ENCODE peak calls at places on chromosome 21, in eight cellular contexts. W is A549, T is transverse colon, A is esophagus muscularis mucosa, H is SK-N-SH, Y is suprapubic skin, E is stomach, G is sigmoid colon. D is an unnamed sample.

GRCh38 chr21:46057710-46058241 is 40.1 kb upstream of the COL6A2 start:
- DNase-seq in W (no peak), T (no peak), A (no peak), H (no peak), Y (no peak), E (peak; percentile 20), G (peak; percentile 70), D (no peak)

GRCh38 chr21:46320331-46320801 is 3.3 kb downstream of the C21orf58 start:
- DNase-seq in W (no peak), T (no peak), A (no peak), H (no peak), Y (no peak), E (no peak), G (no peak), D (no peak)

GRCh38 chr21:14863745-14864210 is 201.0 kb downstream of the NRIP1 start:
- DNase-seq in W (no peak), T (no peak), A (no peak), H (no peak), Y (no peak), E (no peak), G (no peak), D (no peak)

GRCh38 chr21:45299026-45299863 is 11.6 kb upstream of the POFUT2 start:
- DNase-seq in W (no peak), T (no peak), A (no peak), H (no peak), Y (peak; percentile 45), E (no peak), G (peak; percentile 63), D (peak; percentile 69)

GRCh38 chr21:10430007-10430406 is 91.4 kb upstream of the TPTE start:
- DNase-seq in W (no peak), T (no peak), A (peak; percentile 93), H (peak; percentile 4), Y (no peak), E (no peak), G (no peak), D (no peak)

GRCh38 chr21:44670642-44671432 is 4.1 kb upstream of the KRTAP12-2 start:
- DNase-seq in W (no peak), T (no peak), A (no peak), H (no peak), Y (no peak), E (no peak), G (no peak), D (no peak)

GRCh38 chr21:32182449-32182848 is 96.4 kb downstream of the MIS18A start:
- DNase-seq in W (no peak), T (no peak), A (peak; percentile 84), H (no peak), Y (no peak), E (no peak), G (no peak), D (no peak)

GRCh38 chr21:42423197-42423675 is 19.5 kb downstream of the UBASH3A start:
- DNase-seq in W (no peak), T (peak; percentile 30), A (no peak), H (no peak), Y (no peak), E (no peak), G (no peak), D (no peak)

GRCh38 chr21:42038826-42039425 is 28.8 kb upstream of the ZBTB21 start:
- DNase-seq in W (no peak), T (no peak), A (no peak), H (no peak), Y (no peak), E (no peak), G (no peak), D (no peak)

GRCh38 chr21:37061926-37062591 is 10.8 kb downstream of the PIGP start:
- DNase-seq in W (no peak), T (no peak), A (no peak), H (no peak), Y (no peak), E (no peak), G (no peak), D (no peak)

GRCh38 chr21:39313042-39313456 is 383 bp downstream of the BRWD1 start:
- DNase-seq in W (peak; percentile 10), T (peak; percentile 44), A (no peak), H (peak; percentile 58), Y (no peak), E (peak; percentile 35), G (peak; percentile 70), D (peak; percentile 91)

GRCh38 chr21:44582980-44583799 is 2.8 kb upstream of the KRTAP10-5 start:
- DNase-seq in W (no peak), T (no peak), A (peak; percentile 80), H (no peak), Y (peak; percentile 76), E (no peak), G (no peak), D (no peak)

GRCh38 chr21:46150491-46151121 is 4.8 kb downstream of the FTCD start:
- DNase-seq in W (no peak), T (peak; percentile 6), A (no peak), H (no peak), Y (peak; percentile 70), E (no peak), G (peak; percentile 59), D (peak; percentile 62)

GRCh38 chr21:45639206-45640000 is 4.1 kb upstream of the PCBP3 start:
- DNase-seq in W (no peak), T (no peak), A (no peak), H (peak; percentile 78), Y (no peak), E (no peak), G (no peak), D (no peak)

GRCh38 chr21:14991957-14992356 is 72.8 kb downstream of the NRIP1 start:
- DNase-seq in W (no peak), T (no peak), A (no peak), H (no peak), Y (no peak), E (no peak), G (no peak), D (peak; percentile 26)

GRCh38 chr21:17901458-17902092 is 82.4 kb upstream of the C21orf91 start:
- DNase-seq in W (no peak), T (no peak), A (no peak), H (no peak), Y (no peak), E (no peak), G (no peak), D (no peak)

GRCh38 chr21:46018615-46019014 is 37.0 kb downstream of the COL6A1 start:
- DNase-seq in W (no peak), T (no peak), A (no peak), H (no peak), Y (no peak), E (no peak), G (no peak), D (no peak)

DNA sequence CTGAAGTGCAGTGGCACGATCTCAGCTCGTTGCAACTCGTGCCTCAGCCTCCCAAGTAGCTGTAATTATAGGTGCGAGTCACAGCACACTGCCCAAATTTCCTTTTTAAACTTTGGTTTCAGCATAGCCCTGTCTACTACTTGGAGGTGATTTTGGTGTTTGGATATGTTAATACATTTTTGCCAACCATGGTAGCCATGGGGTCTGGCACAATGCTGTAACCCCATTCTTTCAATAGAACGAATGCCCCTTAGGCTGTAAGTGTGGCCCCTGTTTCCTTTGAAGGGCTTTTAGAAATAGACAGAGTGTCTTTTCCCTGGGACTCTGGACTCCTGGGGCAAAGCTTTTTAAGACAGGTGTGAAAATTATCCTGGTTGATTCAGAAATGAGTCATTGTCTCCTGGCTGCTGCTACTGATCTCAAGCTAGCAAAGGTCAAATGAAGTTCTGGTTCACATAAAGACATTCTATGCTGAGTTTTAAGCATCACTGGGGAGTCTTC is 141.1 kb upstream of the RUNX1 start:
- DNase-seq in W (no peak), T (no peak), A (no peak), H (no peak), Y (no peak), E (no peak), G (no peak), D (no peak)
- TF ChIP-seq EP300 in W (no peak), T (no peak), A (no peak), H (no peak), Y (no peak), E (no peak), G (no peak), D (no peak)

GRCh38 chr21:34132202-34132601 is 58.8 kb downstream of the MRPS6 start:
- DNase-seq in W (no peak), T (no peak), A (peak; percentile 77), H (no peak), Y (no peak), E (no peak), G (no peak), D (no peak)

GRCh38 chr21:34133392-34133791 is 60.0 kb downstream of the MRPS6 start:
- DNase-seq in W (no peak), T (no peak), A (peak; percentile 55), H (no peak), Y (no peak), E (no peak), G (no peak), D (no peak)

GRCh38 chr21:34135330-34135729 is 62.0 kb downstream of the MRPS6 start:
- DNase-seq in W (no peak), T (no peak), A (peak; percentile 29), H (no peak), Y (no peak), E (no peak), G (no peak), D (no peak)

GRCh38 chr21:34132905-34133304 is 59.5 kb downstream of the MRPS6 start:
- DNase-seq in W (no peak), T (no peak), A (peak; percentile 26), H (no peak), Y (no peak), E (no peak), G (no peak), D (no peak)

DNA sequence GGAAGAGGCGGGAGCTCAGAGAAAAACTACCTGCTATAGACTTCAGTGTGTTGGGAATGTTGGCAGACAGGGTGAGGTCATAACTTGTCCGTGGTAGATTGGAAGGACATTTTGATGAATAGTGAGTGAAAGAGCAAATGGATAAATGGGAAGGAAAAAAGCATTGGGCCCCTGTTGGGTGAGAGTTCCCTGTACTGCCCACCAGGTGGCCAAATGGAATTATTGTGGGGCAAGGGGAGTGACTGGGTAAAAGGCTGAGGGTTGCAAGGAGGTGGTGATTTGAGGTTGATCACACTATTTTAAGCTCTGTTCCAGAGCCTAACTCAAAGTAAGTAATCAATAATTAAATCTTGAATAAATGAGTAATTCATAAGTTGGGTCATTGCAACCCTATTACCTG is 60.4 kb downstream of the MRPS6 start:
- DNase-seq in W (no peak), T (no peak), A (no peak), H (no peak), Y (no peak), E (no peak), G (no peak), D (no peak)
- TF ChIP-seq CTCF in W (no peak), T (no peak), A (no peak), H (peak; percentile 30), Y (no peak), E (no peak), G (no peak), D (no peak)

GRCh38 chr21:33969600-33969999 is 54.0 kb upstream of the ATP5PO start:
- DNase-seq in W (no peak), T (no peak), A (no peak), H (no peak), Y (no peak), E (no peak), G (no peak), D (no peak)
- H3K27ac ChIP-seq in W (peak overlapping the region; percentile 66), T (no peak overlapping the region), A (no peak overlapping the region), H (peak overlapping the region; percentile 67), Y (no peak overlapping the region), E (no peak overlapping the region), G (no peak overlapping the region), D (no peak overlapping the region)

DNA sequence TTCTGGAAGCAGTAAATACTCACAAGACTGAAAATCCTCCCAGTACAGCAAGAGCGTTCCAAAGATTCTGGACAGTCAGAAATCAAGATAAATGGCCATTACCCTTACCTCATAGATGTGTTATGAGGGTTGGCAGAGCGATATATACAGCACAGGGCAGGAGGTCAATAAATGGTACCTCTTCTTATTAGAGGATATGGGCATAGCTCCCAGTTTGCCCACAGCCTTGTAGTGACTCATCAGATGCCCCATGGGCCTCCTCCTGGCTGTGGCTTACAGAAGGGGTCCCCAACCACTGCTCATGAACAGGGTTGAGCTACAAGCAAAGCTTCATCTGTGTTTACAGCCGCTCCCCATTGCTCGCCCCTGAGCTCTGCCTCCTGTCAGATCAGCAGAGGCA is 7.3 kb upstream of the IFNGR2 start:
- DNase-seq in W (no peak), T (no peak), A (no peak), H (no peak), Y (no peak), E (no peak), G (no peak), D (no peak)
- TF ChIP-seq EP300 in W (no peak), T (no peak), A (no peak), H (peak; percentile 69), Y (no peak), E (no peak), G (no peak), D (no peak)

D was measured in upper lobe of left lung.